ENCODE peak calls at places on chromosomes 5 and 9, in six cellular contexts. Z is HCT116; V is mesenchymal stem cell; B is nucleus accumbens; J is activated CD4-positive, alpha-beta T cell treated with anti-CD3 and anti-CD28 coated beads, Interleukin-2, amount 10 ng/mL, durations not matched to agents 24 days and 14 days; Y is AG08395. L is an unnamed sample.

GRCh38 chr9:134396258-134396742 is 70.0 kb downstream of the RXRA start:
- DNase-seq in B (no peak), Z (no peak), J (peak), Y (no peak), V (no peak), L (peak)

GRCh38 chr9:124044448-124044847 is 32.9 kb downstream of the LHX2 start:
- DNase-seq in Y (no peak), V (no peak), Z (no peak), J (no peak), B (no peak), L (no peak)

GRCh38 chr5:159616967-159617366 is 286.7 kb upstream of the IL12B start:
- DNase-seq in V (no peak), Z (no peak), Y (peak), J (no peak), B (no peak), L (no peak)

GRCh38 chr9:27033815-27034403 is 28.4 kb upstream of the LRRC19 start:
- DNase-seq in Z (peak), J (peak), V (peak), B (no peak), Y (peak), L (peak)

GRCh38 chr9:21070171-21070571 is 7.6 kb downstream of the IFNB1 start:
- DNase-seq in B (no peak), Y (peak), V (peak), Z (peak), J (no peak), L (no peak)

GRCh38 chr9:112310826-112311225 is 22.6 kb downstream of the PTBP3 start:
- DNase-seq in J (no peak), Z (no peak), V (no peak), Y (no peak), B (no peak), L (no peak)

GRCh38 chr5:72849546-72849945 is 33.1 kb downstream of the TNPO1 start:
- DNase-seq in B (no peak), J (no peak), V (peak), Y (no peak), Z (no peak), L (no peak)

GRCh38 chr9:91301161-91301560 is 60.6 kb downstream of the AUH start:
- DNase-seq in V (no peak), Y (peak), B (no peak), Z (peak), J (no peak), L (no peak)

GRCh38 chr9:112751059-112751795 is 667 bp downstream of the SNX30 start:
- DNase-seq in Z (no peak), J (peak), V (peak), B (peak), Y (peak), L (no peak)

GRCh38 chr5:59790399-59791130 is 103.0 kb downstream of the PDE4D start:
- DNase-seq in Y (no peak), V (no peak), Z (no peak), J (peak), B (no peak), L (no peak)

GRCh38 chr9:92963831-92964606 is 16.7 kb downstream of the FGD3 start:
- DNase-seq in Y (no peak), Z (no peak), J (peak), B (no peak), V (no peak), L (peak)

GRCh38 chr9:117411547-117411946 is 3.3 kb downstream of the ASTN2 start:
- DNase-seq in Y (peak), Z (no peak), B (peak), J (no peak), V (peak), L (no peak)

GRCh38 chr5:139867581-139867980 is 72.0 kb downstream of the PSD2 start:
- DNase-seq in B (no peak), Z (no peak), Y (no peak), V (no peak), J (no peak), L (no peak)

GRCh38 chr5:138305797-138306196 is 25.8 kb downstream of the CDC25C start:
- DNase-seq in B (no peak), Y (no peak), J (no peak), V (no peak), Z (no peak), L (no peak)

GRCh38 chr9:88651682-88652633 is 117.0 kb downstream of the NXNL2 start:
- DNase-seq in V (peak), Y (peak), B (no peak), J (no peak), Z (no peak), L (no peak)

L was measured in GM12878.